ENCODE peak calls at places on chromosomes 5 and 9, in four cellular contexts. D is choroid plexus epithelial cell, G is osteocyte, Q is EL. M is an unnamed sample.
A peak's percentile ranks its signal among the peaks of the same experiment; 100 is the strongest.

GRCh38 chr5:68946728-68947127 is 147.1 kb upstream of the SLC30A5 start:
- DNase-seq in G (no peak), Q (no peak), D (no peak), M (no peak)

GRCh38 chr9:136525841-136526499 is 19.9 kb downstream of the NOTCH1 start:
- DNase-seq in D (no peak), G (no peak), Q (no peak), M (peak; percentile 96)

GRCh38 chr9:137026828-137027227 is 1.2 kb downstream of the ABCA2 start:
- DNase-seq in G (no peak), Q (no peak), D (no peak), M (no peak)

GRCh38 chr5:98705841-98706240 is 67.6 kb upstream of the RGMB start:
- DNase-seq in D (no peak), Q (peak; percentile 44), G (no peak), M (no peak)

GRCh38 chr5:4627887-4628286 is 512.2 kb upstream of the ADAMTS16 start:
- DNase-seq in G (no peak), D (no peak), Q (no peak), M (no peak)

GRCh38 chr5:40437452-40437861 is 242.3 kb upstream of the PTGER4 start:
- DNase-seq in D (peak; percentile 94), G (no peak), Q (peak; percentile 86), M (peak; percentile 78)

GRCh38 chr5:33806736-33807442 is 84.9 kb downstream of the ADAMTS12 start:
- DNase-seq in G (peak; percentile 66), D (peak; percentile 88), Q (peak; percentile 83), M (no peak)

GRCh38 chr5:175800656-175801081 is 70.7 kb upstream of the CPLX2 start:
- DNase-seq in G (no peak), Q (peak; percentile 89), D (peak; percentile 46), M (no peak)

GRCh38 chr5:149320791-149321330 is 24.4 kb upstream of the GRPEL2 start:
- DNase-seq in D (peak; percentile 97), Q (peak; percentile 96), G (peak; percentile 92), M (peak; percentile 98)

GRCh38 chr9:108953983-108954574 is 19.9 kb downstream of the ABITRAM start:
- DNase-seq in G (no peak), D (peak; percentile 77), Q (peak; percentile 51), M (peak; percentile 61)

GRCh38 chr5:23084815-23085214 is 231.7 kb upstream of the CDH12 start:
- DNase-seq in Q (no peak), G (no peak), D (no peak), M (peak; percentile 1)

GRCh38 chr5:58481066-58481676 is 10.1 kb upstream of the GAPT start:
- DNase-seq in Q (no peak), D (no peak), G (no peak), M (no peak)

GRCh38 chr5:137265457-137265856 is 233.7 kb downstream of the SPOCK1 start:
- DNase-seq in Q (peak; percentile 40), D (no peak), G (no peak), M (no peak)

GRCh38 chr5:68682400-68683152 is 411.2 kb upstream of the SLC30A5 start:
- DNase-seq in G (no peak), D (no peak), Q (no peak), M (no peak)

GRCh38 chr5:19626218-19626617 is 361.8 kb downstream of the CDH18 start:
- DNase-seq in Q (peak; percentile 54), G (no peak), D (no peak), M (no peak)